ENCODE peak calls at places on chromosome 6, in nine cellular contexts. L, G, U, R, P, D, Z, W and I are unnamed samples.

GRCh38 chr6:68778356-68779020 is 143.4 kb downstream of the ADGRB3 start:
- DNase-seq in L (no peak), G (peak), U (no peak), R (no peak), P (peak), D (peak), Z (no peak), W (peak), I (no peak)

GRCh38 chr6:56222509-56222908 is 24.9 kb downstream of the COL21A1 start:
- DNase-seq in L (no peak), G (no peak), U (no peak), R (no peak), P (peak), D (no peak), Z (no peak), W (no peak), I (no peak)

GRCh38 chr6:159633196-159633595 is 59.8 kb downstream of the SOD2 start:
- DNase-seq in L (no peak), G (peak), U (no peak), R (no peak), P (peak), D (no peak), Z (no peak), W (no peak), I (no peak)

GRCh38 chr6:56223995-56224394 is 23.4 kb downstream of the COL21A1 start:
- DNase-seq in L (no peak), G (peak), U (no peak), R (no peak), P (no peak), D (no peak), Z (no peak), W (no peak), I (no peak)

GRCh38 chr6:29627762-29628418 is 5.1 kb downstream of the GABBR1 start:
- DNase-seq in L (peak), G (peak), U (peak), R (peak), P (peak), D (peak), Z (peak), W (peak), I (peak)

GRCh38 chr6:146550911-146551310 is 7.3 kb downstream of the RAB32 start:
- DNase-seq in L (no peak), G (no peak), U (no peak), R (no peak), P (peak), D (no peak), Z (no peak), W (no peak), I (no peak)

GRCh38 chr6:39819226-39819625 is 27.1 kb downstream of the DAAM2 start:
- DNase-seq in L (no peak), G (no peak), U (no peak), R (no peak), P (no peak), D (no peak), Z (no peak), W (no peak), I (no peak)

GRCh38 chr6:114258376-114258775 is 84.4 kb downstream of the HS3ST5 start:
- DNase-seq in L (no peak), G (no peak), U (no peak), R (no peak), P (no peak), D (no peak), Z (no peak), W (no peak), I (no peak)